ENCODE peak calls at places on chromosomes 2 and 18, in seven cellular contexts. H is COR-L47; W is dermis microvascular lymphatic vessel endothelial cell; V is Right ventricle myocardium superior; L is SW480; T is stimulated activated CD8-positive, alpha-beta memory T cell treated with anti-CD3 and anti-CD28 coated beads, Interleukin-15, amount 100 ng/mL, for 1 hour; D is kidney glomerular epithelial cell. Q is an unnamed sample.

GRCh38 chr2:168632733-168633132 is 169.7 kb upstream of the NOSTRIN start:
- DNase-seq in H (no peak), T (no peak), L (no peak), V (no peak), W (peak), D (peak), Q (no peak)

GRCh38 chr2:143877056-143877455 is 642.9 kb downstream of the ZEB2 start:
- DNase-seq in D (no peak), V (no peak), L (no peak), H (no peak), T (no peak), W (no peak), Q (no peak)

GRCh38 chr2:8684885-8685696 is 3.2 kb downstream of the ID2 start:
- DNase-seq in W (peak), D (no peak), L (peak), H (peak), T (no peak), V (peak), Q (peak)

GRCh38 chr2:118980022-118980421 is 38.0 kb downstream of the MARCO start:
- DNase-seq in T (no peak), D (no peak), H (no peak), V (no peak), W (no peak), L (no peak), Q (no peak)

GRCh38 chr2:186590538-186591441 is 934 bp downstream of the ITGAV start:
- DNase-seq in V (no peak), D (peak), W (peak), T (no peak), L (peak), H (peak), Q (peak)

GRCh38 chr2:163698857-163699256 is 37.0 kb downstream of the FIGN start:
- DNase-seq in H (no peak), T (no peak), D (no peak), W (no peak), L (no peak), V (no peak), Q (peak)

GRCh38 chr2:186304064-186304463 is 182.0 kb upstream of the ZC3H15 start:
- DNase-seq in T (no peak), H (no peak), L (no peak), W (no peak), V (no peak), D (no peak), Q (no peak)

GRCh38 chr2:198453866-198454265 is 649.5 kb downstream of the PLCL1 start:
- DNase-seq in V (no peak), W (no peak), D (no peak), L (no peak), T (no peak), H (no peak), Q (no peak)

GRCh38 chr18:40832362-40832761 is 1122.7 kb upstream of the PIK3C3 start:
- DNase-seq in L (no peak), V (no peak), D (no peak), T (no peak), W (no peak), H (no peak), Q (no peak)

GRCh38 chr18:10128906-10129305 is 215.1 kb downstream of the VAPA start:
- DNase-seq in L (no peak), T (no peak), D (no peak), W (no peak), H (no peak), V (no peak), Q (no peak)

GRCh38 chr2:14903709-14904374 is 271.3 kb downstream of the LRATD1 start:
- DNase-seq in W (peak), L (peak), T (no peak), H (peak), D (no peak), V (no peak), Q (peak)

GRCh38 chr18:79368681-79369080 is 27.0 kb upstream of the NFATC1 start:
- DNase-seq in W (peak), L (no peak), T (no peak), H (no peak), V (no peak), D (no peak), Q (no peak)

GRCh38 chr18:63890950-63891304 is 3.4 kb downstream of the SERPINB2 start:
- DNase-seq in W (peak), H (peak), T (no peak), D (no peak), L (peak), V (no peak), Q (peak)

Q was measured in ACHN.